ENCODE peak calls at places on chromosomes 11 and 22, in seven cellular contexts. Z, C, X, V, D, R and A are unnamed samples.

GRCh38 chr11:60924110-60924905 is at the start of gene TMEM132A:
- DNase-seq in Z (peak), C (peak), X (no peak), V (peak), D (peak), R (peak), A (no peak)

GRCh38 chr22:35217541-35217940 is 39.8 kb upstream of the HMGXB4 start:
- DNase-seq in Z (no peak), C (no peak), X (no peak), V (no peak), D (no peak), R (no peak), A (no peak)

GRCh38 chr11:8709002-8709672 is 26.5 kb downstream of the RPL27A start:
- DNase-seq in Z (no peak), C (no peak), X (no peak), V (peak), D (no peak), R (peak), A (no peak)

GRCh38 chr11:57303990-57304579 is 20.7 kb downstream of the TNKS1BP1 start:
- DNase-seq in Z (no peak), C (no peak), X (no peak), V (no peak), D (no peak), R (no peak), A (no peak)

GRCh38 chr22:25359601-25360261 is 140.3 kb downstream of the CRYBB2 start:
- DNase-seq in Z (peak), C (no peak), X (no peak), V (no peak), D (no peak), R (no peak), A (no peak)

GRCh38 chr11:44565746-44566558 is 489 bp downstream of the CD82 start:
- DNase-seq in Z (no peak), C (no peak), X (no peak), V (no peak), D (no peak), R (no peak), A (no peak)

GRCh38 chr11:78281511-78281910 is 92.8 kb downstream of the USP35 start:
- DNase-seq in Z (no peak), C (no peak), X (no peak), V (no peak), D (no peak), R (no peak), A (no peak)

GRCh38 chr22:16801088-16801487 is 24.1 kb downstream of the XKR3 start:
- DNase-seq in Z (no peak), C (no peak), X (no peak), V (no peak), D (no peak), R (no peak), A (no peak)

GRCh38 chr11:67372993-67373915 is at the start of gene CLCF1:
- DNase-seq in Z (no peak), C (peak), X (no peak), V (no peak), D (peak), R (peak), A (peak)

GRCh38 chr11:111298466-111299110 is at the start of gene POU2AF3:
- DNase-seq in Z (no peak), C (no peak), X (no peak), V (no peak), D (no peak), R (no peak), A (no peak)

GRCh38 chr11:117874910-117875396 is 1.5 kb downstream of the FXYD6 start:
- DNase-seq in Z (no peak), C (no peak), X (no peak), V (no peak), D (no peak), R (no peak), A (no peak)

GRCh38 chr11:19727246-19727645 is 14.6 kb downstream of the NAV2 start:
- DNase-seq in Z (no peak), C (no peak), X (no peak), V (peak), D (peak), R (peak), A (no peak)

GRCh38 chr11:77876045-77876444 is 55.1 kb downstream of the AAMDC start:
- DNase-seq in Z (no peak), C (no peak), X (no peak), V (no peak), D (no peak), R (no peak), A (no peak)

GRCh38 chr22:35587447-35587870 is 29.7 kb downstream of the MB start:
- DNase-seq in Z (no peak), C (no peak), X (no peak), V (peak), D (no peak), R (no peak), A (no peak)

GRCh38 chr11:67613960-67614715 is 7.4 kb downstream of the NDUFV1 start:
- DNase-seq in Z (peak), C (no peak), X (peak), V (no peak), D (peak), R (no peak), A (peak)

GRCh38 chr22:19398206-19398605 is 33.3 kb downstream of the HIRA start:
- DNase-seq in Z (no peak), C (no peak), X (no peak), V (no peak), D (no peak), R (no peak), A (peak)